ENCODE peak calls at places on chromosomes 5 and 9, in nine cellular contexts. G is effector memory CD8-positive, alpha-beta T cell; B is GM23248; D is naive thymus-derived CD8-positive, alpha-beta T cell; V is ovary; N is left ventricle myocardium inferior; F is NCI-H146; S is Calu3; L is endothelial cell. X is an unnamed sample.

GRCh38 chr9:98218562-98219363 is 26.3 kb upstream of the CORO2A start:
- DNase-seq in G (no peak), B (no peak), D (no peak), V (no peak), N (no peak), F (no peak), S (peak; percentile 23), L (no peak), X (no peak)

GRCh38 chr9:124295097-124295794 is 37.5 kb downstream of the NEK6 start:
- DNase-seq in G (no peak), B (no peak), D (no peak), V (no peak), N (no peak), F (no peak), S (no peak), L (no peak), X (no peak)

GRCh38 chr9:114483499-114483898 is 21.8 kb downstream of the WHRN start:
- DNase-seq in G (no peak), B (no peak), D (no peak), V (no peak), N (no peak), F (peak; percentile 8), S (no peak), L (no peak), X (no peak)

GRCh38 chr5:75670571-75670970 is 46.7 kb downstream of the POC5 start:
- DNase-seq in G (no peak), B (no peak), D (no peak), V (no peak), N (no peak), F (no peak), S (no peak), L (no peak), X (no peak)

GRCh38 chr9:113542741-113543140 is 79.2 kb downstream of the RGS3 start:
- DNase-seq in G (no peak), B (no peak), D (no peak), V (peak; percentile 14), N (no peak), F (no peak), S (no peak), L (no peak), X (no peak)

GRCh38 chr9:82930116-82930515 is 132.8 kb downstream of the RASEF start:
- DNase-seq in G (no peak), B (no peak), D (no peak), V (no peak), N (no peak), F (no peak), S (no peak), L (no peak), X (no peak)

GRCh38 chr5:68277427-68277826 is 61.9 kb downstream of the PIK3R1 start:
- DNase-seq in G (no peak), B (no peak), D (no peak), V (no peak), N (no peak), F (no peak), S (peak; percentile 45), L (no peak), X (no peak)

GRCh38 chr5:106254784-106255183 is 1416.0 kb downstream of the EFNA5 start:
- DNase-seq in G (no peak), B (no peak), D (no peak), V (no peak), N (no peak), F (no peak), S (no peak), L (no peak), X (no peak)

GRCh38 chr5:179123491-179124328 is 63.5 kb downstream of the ZNF354C start:
- DNase-seq in G (no peak), B (no peak), D (no peak), V (no peak), N (no peak), F (no peak), S (no peak), L (no peak), X (no peak)

GRCh38 chr5:7181841-7182240 is 214.1 kb upstream of the ADCY2 start:
- DNase-seq in G (no peak), B (no peak), D (no peak), V (no peak), N (no peak), F (no peak), S (no peak), L (no peak), X (no peak)

GRCh38 chr9:107437716-107438115 is 51.9 kb downstream of the KLF4 start:
- DNase-seq in G (no peak), B (no peak), D (no peak), V (no peak), N (no peak), F (no peak), S (no peak), L (no peak), X (no peak)

GRCh38 chr5:108858959-108859358 is 111.3 kb downstream of the FER start:
- DNase-seq in G (no peak), B (peak; percentile 66), D (no peak), V (no peak), N (no peak), F (no peak), S (no peak), L (no peak), X (no peak)

GRCh38 chr9:107760469-107761242 is 271.1 kb upstream of the KLF4 start:
- DNase-seq in G (no peak), B (no peak), D (no peak), V (no peak), N (peak; percentile 52), F (no peak), S (no peak), L (no peak), X (peak; percentile 12)

GRCh38 chr9:135081731-135082130 is 5.7 kb upstream of the OLFM1 start:
- DNase-seq in G (no peak), B (no peak), D (no peak), V (no peak), N (no peak), F (no peak), S (no peak), L (no peak), X (no peak)

GRCh38 chr5:37888476-37888875 is 48.6 kb upstream of the GDNF start:
- DNase-seq in G (no peak), B (peak; percentile 86), D (no peak), V (no peak), N (no peak), F (no peak), S (no peak), L (no peak), X (no peak)

GRCh38 chr5:149930754-149931574 is 13.6 kb downstream of the PDE6A start:
- DNase-seq in G (no peak), B (no peak), D (no peak), V (no peak), N (no peak), F (no peak), S (no peak), L (no peak), X (no peak)

GRCh38 chr9:98365227-98365669 is 109.8 kb upstream of the TBC1D2 start:
- DNase-seq in G (no peak), B (peak; percentile 23), D (no peak), V (no peak), N (no peak), F (no peak), S (no peak), L (no peak), X (no peak)

GRCh38 chr9:3099601-3100000 is 255.7 kb upstream of the PUM3 start:
- DNase-seq in G (no peak), B (no peak), D (no peak), V (no peak), N (no peak), F (no peak), S (no peak), L (no peak), X (no peak)

GRCh38 chr5:112555691-112556090 is 136.6 kb upstream of the EPB41L4A start:
- DNase-seq in G (no peak), B (peak; percentile 74), D (no peak), V (no peak), N (no peak), F (no peak), S (no peak), L (no peak), X (no peak)